ENCODE peak calls at places on chromosomes 4 and X, in five cellular contexts. T is HepG2, I is A549, P is adrenal gland, M is heart left ventricle. L is an unnamed sample.

GRCh38 chr4:61911313-61911756 is 711.2 kb downstream of the ADGRL3 start:
- DNase-seq in M (no peak), I (no peak), T (no peak), P (no peak), L (no peak)

GRCh38 chr4:16123356-16124084 is 39.7 kb upstream of the PROM1 start:
- DNase-seq in T (no peak), I (no peak), M (no peak), P (no peak), L (no peak)

GRCh38 chrX:56733459-56734046 is 4.5 kb downstream of the NBDY start:
- DNase-seq in M (peak; percentile 54), T (peak; percentile 17), P (peak; percentile 55), I (peak; percentile 53), L (no peak)

GRCh38 chr4:43066415-43066814 is 173.9 kb downstream of the GRXCR1 start:
- DNase-seq in I (no peak), T (no peak), P (no peak), M (no peak), L (no peak)

GRCh38 chrX:43108828-43109227 is 330.9 kb upstream of the PPP1R2C start:
- DNase-seq in T (no peak), M (no peak), P (no peak), I (no peak), L (no peak)

GRCh38 chr4:148790246-148790645 is 348.0 kb upstream of the NR3C2 start:
- DNase-seq in I (no peak), T (no peak), M (no peak), P (no peak), L (no peak)

GRCh38 chrX:12894074-12894691 is 12.2 kb upstream of the TLR8 start:
- DNase-seq in T (peak; percentile 28), I (peak; percentile 21), P (peak; percentile 17), M (peak; percentile 32), L (peak; percentile 79)

GRCh38 chr4:161577604-161578301 is 586.0 kb downstream of the FSTL5 start:
- DNase-seq in T (no peak), M (no peak), I (no peak), P (no peak), L (no peak)

GRCh38 chrX:103197721-103198306 is 17.1 kb upstream of the BEX4 start:
- DNase-seq in I (no peak), T (no peak), P (no peak), M (no peak), L (no peak)

GRCh38 chrX:12010436-12010835 is 127.8 kb upstream of the FRMPD4 start:
- DNase-seq in T (no peak), P (no peak), M (no peak), I (no peak), L (no peak)

GRCh38 chr4:118279328-118279727 is 73.5 kb downstream of the PRSS12 start:
- DNase-seq in P (no peak), I (no peak), T (no peak), M (no peak), L (no peak)

GRCh38 chr4:118279920-118280432 is 72.8 kb downstream of the PRSS12 start:
- DNase-seq in T (no peak), P (no peak), I (no peak), M (no peak), L (no peak)

GRCh38 chr4:118280501-118281218 is 72.1 kb downstream of the PRSS12 start:
- DNase-seq in P (peak; percentile 35), T (peak; percentile 74), I (peak; percentile 71), M (peak; percentile 31), L (no peak)

GRCh38 chr4:118277243-118277642 is 75.6 kb downstream of the PRSS12 start:
- DNase-seq in P (no peak), T (no peak), I (no peak), M (no peak), L (no peak)

GRCh38 chr4:118278473-118279274 is 74.1 kb downstream of the PRSS12 start:
- DNase-seq in M (peak; percentile 95), T (peak; percentile 93), P (peak; percentile 98), I (peak; percentile 93), L (peak; percentile 99)
- H3K4me3 ChIP-seq in M (peak overlapping the region; percentile 82), T (peak overlapping the region; percentile 92), P (peak overlapping the region; percentile 66), I (peak overlapping the region; percentile 76), L (peak overlapping the region; percentile 75)

GRCh38 chr4:88456757-88457306 is at the start of gene HERC5:
- DNase-seq in I (peak; percentile 93), T (peak; percentile 74), M (peak; percentile 95), P (peak; percentile 93), L (peak; percentile 97)
- TF ChIP-seq POLR2A in I (no peak), T (no peak), M (no peak), P (peak; percentile 48), L (peak; percentile 68)

DNA sequence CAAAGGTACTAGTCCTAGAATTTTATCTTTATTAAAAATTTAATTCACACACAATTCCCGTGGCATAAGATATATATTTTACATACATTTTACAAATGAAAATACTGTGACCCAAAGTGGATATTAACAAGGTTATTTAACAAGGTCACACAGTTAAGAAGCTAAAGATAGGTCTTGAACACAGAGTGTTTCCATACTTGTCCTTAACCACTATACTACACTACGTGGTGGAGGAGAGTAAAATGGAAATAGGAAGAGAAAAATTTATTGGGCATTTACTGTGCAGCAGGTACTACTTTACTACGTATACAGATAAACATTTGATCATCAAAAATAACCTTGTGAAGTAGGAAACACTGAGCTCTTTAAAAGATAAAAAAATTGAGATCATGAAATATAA is 14.8 kb downstream of the TECRL start:
- DNase-seq in M (no peak), P (no peak), I (no peak), T (no peak), L (no peak)
- H3K4me3 ChIP-seq in M (no peak overlapping the region), P (no peak overlapping the region), I (no peak overlapping the region), T (no peak overlapping the region), L (no peak overlapping the region)

GRCh38 chr4:109414938-109415337 is 18.7 kb upstream of the SEC24B start:
- DNase-seq in I (no peak), M (no peak), P (no peak), T (no peak), L (no peak)
- TF ChIP-seq POLR2A in I (no peak), M (no peak), P (no peak), T (no peak), L (no peak)

GRCh38 chr4:85684676-85685075 is 209.7 kb downstream of the ARHGAP24 start:
- DNase-seq in I (no peak), T (no peak), M (no peak), P (no peak), L (no peak)

GRCh38 chr4:85686398-85686797 is 211.4 kb downstream of the ARHGAP24 start:
- DNase-seq in I (no peak), M (no peak), P (no peak), T (no peak), L (no peak)

GRCh38 chr4:85677286-85677685 is 202.3 kb downstream of the ARHGAP24 start:
- DNase-seq in I (no peak), M (no peak), P (no peak), T (no peak), L (no peak)

GRCh38 chr4:85682391-85682790 is 207.4 kb downstream of the ARHGAP24 start:
- DNase-seq in M (no peak), P (no peak), T (no peak), I (no peak), L (no peak)

GRCh38 chr4:85681194-85681803 is 206.3 kb downstream of the ARHGAP24 start:
- DNase-seq in T (no peak), M (peak; percentile 60), P (peak; percentile 30), I (no peak), L (no peak)
- H3K4me3 ChIP-seq in T (no peak overlapping the region), M (no peak overlapping the region), P (no peak overlapping the region), I (no peak overlapping the region), L (no peak overlapping the region)

DNA sequence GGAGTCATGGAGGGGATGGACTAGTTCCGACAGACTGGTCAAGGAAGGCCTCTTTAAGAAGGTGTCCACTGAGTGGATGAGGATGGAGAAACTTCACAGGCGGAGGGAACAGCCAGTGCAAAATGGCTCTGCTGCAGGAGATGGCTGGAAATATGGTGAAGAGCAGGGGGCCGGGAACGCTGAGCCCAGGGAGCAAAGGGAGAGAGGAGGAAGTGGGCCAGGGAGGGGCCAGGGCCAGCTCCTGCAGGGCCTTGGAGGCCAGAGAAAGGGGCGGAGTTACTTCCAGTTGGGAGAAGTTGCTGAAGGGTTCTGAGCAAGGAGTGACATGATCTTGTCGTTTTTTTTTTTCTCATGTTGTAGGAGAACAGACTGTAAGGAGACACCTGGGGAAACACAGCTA is 94.5 kb downstream of the WFS1 start:
- DNase-seq in P (no peak), T (no peak), M (no peak), I (no peak), L (no peak)
- TF ChIP-seq POLR2A in P (no peak), T (no peak), M (no peak), I (no peak), L (no peak)

GRCh38 chr4:21949073-21949457 is 493 bp upstream of the KCNIP4 start:
- DNase-seq in I (no peak), P (peak; percentile 14), T (no peak), M (peak; percentile 22), L (peak; percentile 73)

GRCh38 chr4:21952549-21952948 is 4.0 kb upstream of the KCNIP4 start:
- DNase-seq in M (no peak), T (no peak), I (no peak), P (no peak), L (no peak)

GRCh38 chr4:21948347-21949072 is at the start of gene KCNIP4:
- DNase-seq in P (no peak), M (no peak), I (no peak), T (no peak), L (peak; percentile 69)

GRCh38 chr4:21946858-21947257 is 1.7 kb downstream of the KCNIP4 start:
- DNase-seq in T (no peak), P (no peak), I (no peak), M (no peak), L (no peak)

DNA sequence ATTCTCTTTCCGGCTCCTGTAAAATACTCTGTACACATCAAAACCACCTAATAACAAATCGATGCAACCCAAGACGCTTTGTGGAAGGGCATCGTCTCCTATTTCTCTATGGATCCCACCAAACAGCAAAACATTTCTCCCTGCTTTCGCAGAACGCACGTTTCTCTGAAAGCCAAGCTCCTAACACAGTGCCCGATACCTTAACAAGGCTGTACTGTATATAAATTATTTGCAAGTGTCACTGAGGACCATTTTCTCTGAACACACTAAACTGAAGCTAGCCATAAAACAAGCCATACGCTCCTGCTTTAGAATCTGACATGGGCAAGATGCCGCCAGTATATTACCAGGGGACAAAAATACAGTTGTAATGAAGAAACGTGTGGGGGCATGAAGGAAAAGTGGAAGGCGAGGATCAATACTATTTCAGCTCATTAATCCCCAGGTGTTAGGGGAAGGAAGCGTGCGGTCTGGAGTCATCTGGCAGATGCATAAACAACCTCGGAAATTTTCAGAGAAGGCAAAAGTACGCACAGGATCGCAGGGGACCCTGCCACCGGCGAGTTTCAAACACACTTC is 715 bp downstream of the KCNIP4 start:
- DNase-seq in P (no peak), T (no peak), M (no peak), I (no peak), L (no peak)
- H3K4me3 ChIP-seq in P (peak overlapping the region; percentile 32), T (no peak overlapping the region), M (no peak overlapping the region), I (no peak overlapping the region), L (peak overlapping the region; percentile 61)

GRCh38 chr4:78775278-78776030 is 696 bp upstream of the BMP2K start:
- DNase-seq in M (peak; percentile 91), P (peak; percentile 92), I (peak; percentile 78), T (peak; percentile 71), L (peak; percentile 97)
- TF ChIP-seq POLR2A in M (no peak), P (peak; percentile 14), I (peak; percentile 38), T (peak; percentile 80), L (no peak)

GRCh38 chrX:55057691-55058249 is 17.1 kb upstream of the PAGE2B start:
- DNase-seq in T (peak; percentile 7), M (no peak), I (peak; percentile 33), P (peak; percentile 18), L (no peak)
- H3K4me3 ChIP-seq in T (no peak overlapping the region), M (peak overlapping the region; percentile 18), I (no peak overlapping the region), P (peak overlapping the region; percentile 33), L (no peak overlapping the region)